ENCODE peak calls at places on chromosomes 4 and X, in five cellular contexts. L is right atrium auricular region, Z is non-pigmented ciliary epithelial cell, D is K562, G is Right ventricle myocardium superior. W is an unnamed sample.

GRCh38 chr4:153065286-153065685 is 129.2 kb downstream of the FHDC1 start:
- DNase-seq in D (no peak), L (no peak), G (no peak), Z (no peak), W (no peak)

GRCh38 chr4:73573794-73574528 is 46.3 kb downstream of the RASSF6 start:
- DNase-seq in L (peak), D (peak), Z (peak), G (peak), W (peak)

GRCh38 chr4:144582975-144583374 is 63.0 kb upstream of the HHIP start:
- DNase-seq in L (no peak), G (no peak), Z (no peak), D (no peak), W (no peak)

GRCh38 chrX:24805201-24805600 is 111.5 kb downstream of the POLA1 start:
- DNase-seq in L (no peak), Z (no peak), D (no peak), G (no peak), W (no peak)

GRCh38 chr4:123158576-123158975 is 236.2 kb upstream of the NUDT6 start:
- DNase-seq in L (no peak), Z (no peak), D (no peak), G (no peak), W (no peak)

GRCh38 chr4:124178449-124179021 is 534.0 kb downstream of the ANKRD50 start:
- DNase-seq in G (no peak), D (no peak), Z (no peak), L (no peak), W (no peak)

GRCh38 chrX:67780694-67781109 is 236.9 kb downstream of the AR start:
- DNase-seq in L (peak), G (peak), D (no peak), Z (peak), W (peak)

GRCh38 chrX:48165246-48165645 is 31.3 kb downstream of the SSX5 start:
- DNase-seq in L (no peak), Z (no peak), G (no peak), D (no peak), W (no peak)

GRCh38 chr4:13193662-13194061 is 290.5 kb downstream of the RAB28 start:
- DNase-seq in Z (no peak), D (no peak), L (no peak), G (no peak), W (no peak)

GRCh38 chrX:9650091-9650490 is 115.6 kb downstream of the GPR143 start:
- DNase-seq in G (no peak), Z (no peak), D (no peak), L (no peak), W (no peak)

W was measured in hypothalamus.